ENCODE peak calls at places on chromosome 7, in nine cellular contexts. N is colonic mucosa, R is Peyer's patch, P is hepatocyte, J is RWPE2, H is right atrium auricular region, D is breast epithelium, A is heart left ventricle, E is transverse colon. U is an unnamed sample.

GRCh38 chr7:657565-658119 is 68.9 kb upstream of the DNAAF5 start:
- DNase-seq in N (no peak), R (no peak), P (peak; percentile 59), J (no peak), H (no peak), D (no peak), A (no peak), E (no peak), U (no peak)

GRCh38 chr7:106775552-106775936 is 89.5 kb upstream of the PIK3CG start:
- DNase-seq in N (no peak), R (no peak), P (no peak), J (no peak), H (no peak), D (no peak), A (no peak), E (no peak), U (peak; percentile 48)

GRCh38 chr7:105677803-105678583 is 96.7 kb upstream of the EFCAB10 start:
- DNase-seq in N (peak; percentile 67), R (peak; percentile 70), P (no peak), J (no peak), H (no peak), D (peak; percentile 29), A (no peak), E (peak; percentile 68), U (no peak)

GRCh38 chr7:140857048-140857447 is 67.7 kb downstream of the BRAF start:
- DNase-seq in N (no peak), R (no peak), P (no peak), J (no peak), H (no peak), D (no peak), A (no peak), E (no peak), U (no peak)

GRCh38 chr7:123351506-123352225 is 151.9 kb upstream of the SLC13A1 start:
- DNase-seq in N (no peak), R (no peak), P (peak; percentile 13), J (no peak), H (no peak), D (no peak), A (no peak), E (no peak), U (no peak)

GRCh38 chr7:997404-998395 is 14.7 kb downstream of the CYP2W1 start:
- DNase-seq in N (peak; percentile 72), R (no peak), P (no peak), J (no peak), H (no peak), D (no peak), A (no peak), E (peak; percentile 60), U (no peak)

GRCh38 chr7:64521409-64521984 is 41.4 kb downstream of the ZNF680 start:
- DNase-seq in N (no peak), R (no peak), P (no peak), J (no peak), H (no peak), D (no peak), A (no peak), E (no peak), U (no peak)

GRCh38 chr7:96143495-96144259 is 178.2 kb downstream of the SLC25A13 start:
- DNase-seq in N (no peak), R (no peak), P (no peak), J (no peak), H (no peak), D (no peak), A (no peak), E (no peak), U (no peak)

GRCh38 chr7:135878284-135878683 is 98.9 kb downstream of the MTPN start:
- DNase-seq in N (no peak), R (no peak), P (no peak), J (no peak), H (no peak), D (no peak), A (no peak), E (no peak), U (no peak)

GRCh38 chr7:148457310-148457921 is 133.2 kb upstream of the C7orf33 start:
- DNase-seq in N (no peak), R (no peak), P (no peak), J (no peak), H (no peak), D (no peak), A (no peak), E (no peak), U (no peak)

GRCh38 chr7:142796501-142797341 is 26.0 kb downstream of the PRSS2 start:
- DNase-seq in N (no peak), R (no peak), P (no peak), J (no peak), H (peak; percentile 55), D (no peak), A (no peak), E (no peak), U (no peak)

GRCh38 chr7:47804767-47805545 is 143.3 kb downstream of the PKD1L1 start:
- DNase-seq in N (no peak), R (no peak), P (no peak), J (no peak), H (no peak), D (no peak), A (no peak), E (no peak), U (no peak)

GRCh38 chr7:94028768-94029167 is 24.6 kb upstream of the BET1 start:
- DNase-seq in N (no peak), R (no peak), P (no peak), J (no peak), H (no peak), D (no peak), A (no peak), E (no peak), U (no peak)

GRCh38 chr7:381211-382117 is 91.5 kb downstream of the FOXL3 start:
- DNase-seq in N (peak; percentile 15), R (no peak), P (no peak), J (peak; percentile 41), H (no peak), D (peak; percentile 16), A (peak; percentile 4), E (no peak), U (no peak)

GRCh38 chr7:87344446-87344845 is 1.0 kb upstream of the CROT start:
- DNase-seq in N (no peak), R (no peak), P (no peak), J (no peak), H (no peak), D (no peak), A (no peak), E (no peak), U (no peak)

GRCh38 chr7:122316467-122317394 is 12.2 kb upstream of the FEZF1 start:
- DNase-seq in N (peak; percentile 43), R (no peak), P (peak; percentile 34), J (no peak), H (no peak), D (no peak), A (no peak), E (peak; percentile 35), U (no peak)

GRCh38 chr7:27916372-27916771 is 176.4 kb downstream of the TAX1BP1 start:
- DNase-seq in N (no peak), R (no peak), P (no peak), J (no peak), H (no peak), D (no peak), A (no peak), E (no peak), U (no peak)

GRCh38 chr7:133854739-133855138 is 272.4 kb upstream of the LRGUK start:
- DNase-seq in N (no peak), R (no peak), P (peak; percentile 59), J (no peak), H (no peak), D (no peak), A (no peak), E (no peak), U (no peak)

DNA sequence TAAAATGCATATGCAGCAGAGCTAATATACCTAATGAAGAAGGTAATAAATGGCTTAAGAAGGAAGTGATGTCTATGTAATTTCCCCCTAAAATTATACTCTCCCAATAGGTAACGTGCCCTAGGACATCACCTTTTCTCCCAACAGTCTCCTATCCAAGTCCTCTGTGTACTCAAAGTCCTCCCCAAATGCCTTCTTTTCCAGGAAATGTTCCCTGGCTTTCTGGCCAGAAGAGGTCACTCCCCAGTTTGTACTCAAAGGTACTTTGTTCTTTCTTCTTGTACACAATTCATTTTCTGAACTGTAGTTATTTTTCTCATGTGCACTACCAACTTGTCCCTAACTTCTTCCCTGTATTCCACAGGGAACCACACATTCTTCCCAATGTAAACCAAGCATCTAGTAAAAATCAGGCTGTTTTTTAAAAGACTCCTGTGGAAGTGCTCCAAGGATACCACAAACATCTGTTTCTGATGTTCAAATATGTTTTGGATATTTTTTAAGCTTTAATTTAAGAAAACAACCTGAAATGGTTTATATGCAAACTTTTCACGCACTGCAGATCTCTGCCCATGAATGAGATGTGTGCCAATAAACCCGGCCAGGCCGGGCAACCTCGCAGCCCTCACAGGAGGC is 262.3 kb upstream of the KLF14 start:
- DNase-seq in N (peak; percentile 64), R (no peak), P (no peak), J (no peak), H (no peak), D (no peak), A (no peak), E (no peak), U (no peak)
- H3K4me3 ChIP-seq in N (no peak overlapping the region), R (no peak overlapping the region), P (no peak overlapping the region), J (no peak overlapping the region), H (no peak overlapping the region), D (no peak overlapping the region), A (no peak overlapping the region), E (no peak overlapping the region), U (no peak overlapping the region)

GRCh38 chr7:74049997-74050798 is 22.2 kb downstream of the ELN start:
- DNase-seq in N (no peak), R (no peak), P (no peak), J (no peak), H (no peak), D (no peak), A (no peak), E (no peak), U (no peak)
- H3K36me3 ChIP-seq in N (no peaks in the 10 kb centered on the region), R (no peaks in the 10 kb centered on the region), P (no peaks in the 10 kb centered on the region), J (no peaks in the 10 kb centered on the region), H (peaks cover 91% of the 10 kb centered on the region), D (no peaks in the 10 kb centered on the region), A (no peaks in the 10 kb centered on the region), E (no peaks in the 10 kb centered on the region), U (no peaks in the 10 kb centered on the region)

DNA sequence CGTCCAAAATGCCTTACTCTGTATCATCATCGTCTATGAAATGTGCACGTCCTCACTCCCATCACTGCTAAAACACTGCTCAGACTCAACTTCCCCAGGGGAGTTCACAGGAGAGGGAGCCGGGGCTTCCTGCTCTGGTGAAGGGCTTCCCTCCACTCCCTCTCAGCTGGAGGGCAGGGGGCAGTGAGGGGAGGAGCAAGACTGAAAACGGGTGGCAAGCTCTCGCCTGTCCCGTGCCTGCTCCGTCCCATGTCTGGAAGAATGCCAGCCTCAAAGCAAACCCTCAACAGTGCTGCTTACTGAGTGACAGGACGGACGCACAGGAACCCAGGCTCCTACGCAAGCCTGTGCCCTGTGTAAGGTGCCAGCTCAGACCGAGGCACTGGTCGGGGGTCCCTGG is 25.1 kb downstream of the PRKAG2 start:
- DNase-seq in N (peak; percentile 46), R (no peak), P (no peak), J (peak; percentile 31), H (no peak), D (peak; percentile 35), A (no peak), E (no peak), U (no peak)
- H3K4me3 ChIP-seq in N (peak overlapping the region; percentile 7), R (no peak overlapping the region), P (no peak overlapping the region), J (no peak overlapping the region), H (peak overlapping the region; percentile 22), D (peak overlapping the region; percentile 34), A (no peak overlapping the region), E (no peak overlapping the region), U (no peak overlapping the region)

DNA sequence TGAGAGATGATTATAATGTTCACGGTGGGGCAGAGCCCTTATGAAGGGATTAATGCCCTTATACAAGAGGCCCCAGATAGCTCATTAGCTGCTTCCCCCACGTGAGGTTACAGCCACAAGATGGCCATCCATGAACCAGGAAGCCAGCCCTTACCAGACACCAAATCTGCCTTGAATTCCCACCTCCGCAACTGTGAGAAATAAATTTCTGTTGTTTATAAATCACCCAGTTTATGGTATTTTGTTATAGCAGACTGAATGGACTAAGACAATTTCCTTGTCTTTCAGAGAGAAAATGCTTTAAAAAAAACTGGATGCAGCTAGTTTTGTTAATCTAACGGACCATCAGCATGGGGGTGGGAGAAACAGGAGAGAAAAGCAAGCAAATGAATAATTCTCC is 36.5 kb downstream of the CBX3 start:
- DNase-seq in N (no peak), R (no peak), P (no peak), J (no peak), H (no peak), D (no peak), A (no peak), E (no peak), U (no peak)
- H3K36me3 ChIP-seq in N (no peaks in the 10 kb centered on the region), R (no peaks in the 10 kb centered on the region), P (no peaks in the 10 kb centered on the region), J (no peaks in the 10 kb centered on the region), H (no peaks in the 10 kb centered on the region), D (no peaks in the 10 kb centered on the region), A (no peaks in the 10 kb centered on the region), E (no peaks in the 10 kb centered on the region), U (no peaks in the 10 kb centered on the region)